ENCODE peak calls at places on chromosomes 6 and 20, in ten cellular contexts. Y is fibroblast of lung, M is stomach, E is tibial artery, V is mesendoderm, G is tibial nerve, C is cardiac muscle cell, L is testis, H is colonic mucosa, S is iPS DF 6.9. F is an unnamed sample.

GRCh38 chr6:127247114-127248096 is 19.3 kb upstream of the RNF146 start:
- DNase-seq in Y (no peak), M (no peak), E (no peak), V (no peak), G (no peak), C (peak; percentile 14), L (no peak), H (no peak), S (no peak), F (no peak)

GRCh38 chr6:45156075-45156474 is 172.1 kb upstream of the RUNX2 start:
- DNase-seq in Y (no peak), M (no peak), E (no peak), V (no peak), G (no peak), C (no peak), L (no peak), H (no peak), S (no peak), F (no peak)

GRCh38 chr6:75302280-75302679 is 17.7 kb upstream of the TMEM30A start:
- DNase-seq in Y (no peak), M (no peak), E (no peak), V (no peak), G (no peak), C (no peak), L (no peak), H (no peak), S (no peak), F (no peak)

GRCh38 chr20:4180355-4180754 is 165.0 kb upstream of the RNF24 start:
- DNase-seq in Y (no peak), M (no peak), E (no peak), V (no peak), G (no peak), C (no peak), L (no peak), H (no peak), S (no peak), F (no peak)

GRCh38 chr20:815914-816606 is 17.5 kb upstream of the FAM110A start:
- DNase-seq in Y (peak; percentile 53), M (peak; percentile 68), E (peak; percentile 40), V (peak; percentile 84), G (no peak), C (peak; percentile 66), L (peak; percentile 61), H (peak; percentile 49), S (peak; percentile 82), F (peak; percentile 49)

GRCh38 chr6:124958759-124959354 is 3.4 kb upstream of the RNF217 start:
- DNase-seq in Y (peak; percentile 84), M (no peak), E (no peak), V (no peak), G (no peak), C (peak; percentile 41), L (no peak), H (no peak), S (no peak), F (no peak)

GRCh38 chr6:10425973-10426780 is 11.3 kb upstream of the TFAP2A start:
- DNase-seq in Y (no peak), M (peak; percentile 55), E (no peak), V (peak; percentile 84), G (no peak), C (peak; percentile 52), L (peak; percentile 59), H (no peak), S (no peak), F (no peak)

GRCh38 chr6:37209461-37210205 is 39.7 kb downstream of the PIM1 start:
- DNase-seq in Y (no peak), M (no peak), E (no peak), V (no peak), G (no peak), C (no peak), L (no peak), H (no peak), S (no peak), F (no peak)

GRCh38 chr6:136535017-136535416 is 15.2 kb downstream of the MAP7 start:
- DNase-seq in Y (no peak), M (no peak), E (no peak), V (peak; percentile 37), G (no peak), C (no peak), L (no peak), H (no peak), S (no peak), F (no peak)

GRCh38 chr6:136533487-136533886 is 16.7 kb downstream of the MAP7 start:
- DNase-seq in Y (no peak), M (no peak), E (no peak), V (no peak), G (no peak), C (no peak), L (no peak), H (no peak), S (no peak), F (no peak)

GRCh38 chr6:136534268-136534667 is 16.0 kb downstream of the MAP7 start:
- DNase-seq in Y (no peak), M (no peak), E (no peak), V (peak; percentile 55), G (no peak), C (no peak), L (no peak), H (no peak), S (no peak), F (no peak)

GRCh38 chr6:136529655-136530054 is 20.6 kb downstream of the MAP7 start:
- DNase-seq in Y (no peak), M (no peak), E (no peak), V (no peak), G (no peak), C (no peak), L (no peak), H (peak; percentile 51), S (no peak), F (no peak)

GRCh38 chr6:136532030-136532429 is 18.2 kb downstream of the MAP7 start:
- DNase-seq in Y (no peak), M (no peak), E (no peak), V (no peak), G (no peak), C (no peak), L (no peak), H (no peak), S (no peak), F (no peak)
- H3K4me1 ChIP-seq in Y (no peaks in the 10 kb centered on the region), M (peaks cover 1% of the 10 kb centered on the region), E (no peaks in the 10 kb centered on the region), V (no peaks in the 10 kb centered on the region), G (no peaks in the 10 kb centered on the region), C (no peaks in the 10 kb centered on the region), L (peaks cover 1% of the 10 kb centered on the region), H (no peaks in the 10 kb centered on the region), S (peaks cover 1% of the 10 kb centered on the region), F (no peaks in the 10 kb centered on the region)

GRCh38 chr20:24039196-24039595 is 50.6 kb upstream of the GGTLC1 start:
- DNase-seq in Y (no peak), M (no peak), E (no peak), V (no peak), G (no peak), C (no peak), L (no peak), H (no peak), S (no peak), F (no peak)
- H3K36me3 ChIP-seq in Y (no peaks in the 10 kb centered on the region), M (no peaks in the 10 kb centered on the region), E (no peaks in the 10 kb centered on the region), V (no peaks in the 10 kb centered on the region), G (no peaks in the 10 kb centered on the region), C (no peaks in the 10 kb centered on the region), L (no peaks in the 10 kb centered on the region), H (no peaks in the 10 kb centered on the region), S (no peaks in the 10 kb centered on the region), F (no peaks in the 10 kb centered on the region)

DNA sequence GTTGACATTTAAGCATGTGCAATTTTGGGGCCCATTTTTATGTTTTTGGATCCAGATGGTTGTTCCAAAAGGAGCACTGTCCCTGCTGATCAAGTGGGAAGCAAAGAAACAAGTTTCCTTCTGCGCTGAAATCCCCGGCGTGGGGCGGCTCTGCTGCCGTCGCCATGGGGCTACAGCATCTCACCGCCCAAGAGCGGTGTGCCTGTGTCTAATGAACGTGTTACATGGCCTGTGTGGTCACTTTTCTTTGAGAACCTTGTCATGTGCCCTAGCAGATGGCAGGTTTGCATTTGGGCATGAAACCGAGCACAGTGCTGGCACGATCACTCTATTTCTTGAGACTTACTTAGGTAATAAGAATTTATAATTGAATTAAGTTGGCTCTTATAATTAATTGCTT is 51.9 kb downstream of the ZDHHC14 start:
- DNase-seq in Y (no peak), M (no peak), E (no peak), V (no peak), G (no peak), C (no peak), L (no peak), H (no peak), S (no peak), F (no peak)
- H3K4me1 ChIP-seq in Y (no peaks in the 10 kb centered on the region), M (peaks cover 6% of the 10 kb centered on the region), E (peaks cover 6% of the 10 kb centered on the region), V (no peaks in the 10 kb centered on the region), G (no peaks in the 10 kb centered on the region), C (peaks cover 8% of the 10 kb centered on the region), L (peaks cover 14% of the 10 kb centered on the region), H (peaks cover 7% of the 10 kb centered on the region), S (peaks cover 2% of the 10 kb centered on the region), F (no peaks in the 10 kb centered on the region)

GRCh38 chr6:158086706-158087518 is 81.2 kb downstream of the SERAC1 start:
- DNase-seq in Y (peak; percentile 36), M (no peak), E (peak; percentile 74), V (no peak), G (no peak), C (no peak), L (peak; percentile 58), H (no peak), S (no peak), F (no peak)

GRCh38 chr6:158086054-158086705 is 81.9 kb downstream of the SERAC1 start:
- DNase-seq in Y (peak; percentile 22), M (no peak), E (no peak), V (no peak), G (no peak), C (peak; percentile 40), L (no peak), H (no peak), S (no peak), F (no peak)

GRCh38 chr6:158083687-158084325 is 84.3 kb downstream of the SERAC1 start:
- DNase-seq in Y (no peak), M (no peak), E (no peak), V (no peak), G (no peak), C (no peak), L (no peak), H (no peak), S (no peak), F (no peak)

GRCh38 chr6:158085261-158086053 is 82.6 kb downstream of the SERAC1 start:
- DNase-seq in Y (no peak), M (no peak), E (no peak), V (no peak), G (no peak), C (no peak), L (no peak), H (no peak), S (no peak), F (no peak)

DNA sequence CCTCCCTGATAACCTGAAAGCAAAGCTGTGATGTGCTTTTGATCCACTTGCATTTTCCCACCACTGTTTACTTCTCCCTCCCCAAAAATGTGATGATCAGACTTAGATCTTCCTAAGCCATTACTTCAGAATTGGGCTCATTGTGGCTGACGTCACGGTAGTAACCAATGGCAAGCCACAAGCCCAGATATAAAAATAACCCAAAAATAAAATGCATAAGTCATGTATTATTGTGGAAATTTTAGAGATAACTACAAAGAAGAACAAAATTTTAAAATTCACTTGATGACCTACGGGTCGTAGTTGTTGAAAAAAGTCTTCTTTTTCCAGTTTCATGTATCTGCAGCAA is 80.6 kb downstream of the SERAC1 start:
- DNase-seq in Y (no peak), M (no peak), E (no peak), V (no peak), G (no peak), C (no peak), L (no peak), H (no peak), S (no peak), F (no peak)
- H3K36me3 ChIP-seq in Y (peaks cover 24% of the 10 kb centered on the region), M (peaks cover 20% of the 10 kb centered on the region), E (peaks cover 23% of the 10 kb centered on the region), V (peaks cover 1% of the 10 kb centered on the region), G (peaks cover 26% of the 10 kb centered on the region), C (no peaks in the 10 kb centered on the region), L (no peaks in the 10 kb centered on the region), H (peaks cover 5% of the 10 kb centered on the region), S (peaks cover 5% of the 10 kb centered on the region), F (peaks cover 21% of the 10 kb centered on the region)

GRCh38 chr6:109595998-109596397 is 95.0 kb downstream of the AK9 start:
- DNase-seq in Y (peak; percentile 33), M (no peak), E (no peak), V (peak; percentile 73), G (no peak), C (peak; percentile 27), L (no peak), H (no peak), S (no peak), F (no peak)
- H3K4me1 ChIP-seq in Y (no peaks in the 10 kb centered on the region), M (no peaks in the 10 kb centered on the region), E (no peaks in the 10 kb centered on the region), V (no peaks in the 10 kb centered on the region), G (no peaks in the 10 kb centered on the region), C (no peaks in the 10 kb centered on the region), L (no peaks in the 10 kb centered on the region), H (no peaks in the 10 kb centered on the region), S (no peaks in the 10 kb centered on the region), F (no peaks in the 10 kb centered on the region)